ENCODE peak calls at places on chromosomes 4 and X, in four cellular contexts. One of them, this sample, is unnamed.

GRCh38 chrX:10387011-10387410 is 230.2 kb downstream of the CLCN4 start:
- DNase-seq in GM12878: no peak
- DNase-seq in HepG2: no peak
- DNase-seq in K562: no peak
- DNase-seq in this sample: no peak

GRCh38 chr4:169293343-169294176 is 22.8 kb upstream of the SH3RF1 start:
- DNase-seq in GM12878: peak
- DNase-seq in HepG2: no peak
- DNase-seq in K562: no peak
- DNase-seq in this sample: no peak

GRCh38 chr4:122921971-122922876 is at the start of gene NUDT6:
- DNase-seq in HepG2: peak
- DNase-seq in K562: peak
- DNase-seq in GM12878: no peak
- DNase-seq in this sample: peak

GRCh38 chrX:137562096-137562495 is 3.8 kb upstream of the ZIC3 start:
- DNase-seq in HepG2: no peak
- DNase-seq in K562: no peak
- DNase-seq in GM12878: no peak
- DNase-seq in this sample: no peak

GRCh38 chr4:110683600-110683999 is 60.7 kb upstream of the PITX2 start:
- DNase-seq in K562: no peak
- DNase-seq in HepG2: no peak
- DNase-seq in GM12878: no peak
- DNase-seq in this sample: no peak

GRCh38 chr4:8260656-8261111 is 8.9 kb upstream of the HTRA3 start:
- DNase-seq in K562: no peak
- DNase-seq in GM12878: no peak
- DNase-seq in HepG2: no peak
- DNase-seq in this sample: no peak

GRCh38 chr4:93132631-93133030 is 695.9 kb upstream of the ATOH1 start:
- DNase-seq in K562: no peak
- DNase-seq in HepG2: no peak
- DNase-seq in GM12878: no peak
- DNase-seq in this sample: no peak

GRCh38 chr4:163701915-163702314 is 207.4 kb downstream of the TMA16 start:
- DNase-seq in HepG2: no peak
- DNase-seq in GM12878: peak
- DNase-seq in K562: no peak
- DNase-seq in this sample: no peak

GRCh38 chr4:2217726-2218125 is 24.2 kb downstream of the HAUS3 start:
- DNase-seq in GM12878: no peak
- DNase-seq in HepG2: no peak
- DNase-seq in K562: no peak
- DNase-seq in this sample: no peak

GRCh38 chr4:123449780-123450179 is 53.2 kb downstream of the SPRY1 start:
- DNase-seq in K562: no peak
- DNase-seq in GM12878: peak
- DNase-seq in HepG2: peak
- DNase-seq in this sample: no peak

GRCh38 chr4:78720994-78721677 is 55.0 kb upstream of the BMP2K start:
- DNase-seq in HepG2: peak
- DNase-seq in GM12878: no peak
- DNase-seq in K562: peak
- DNase-seq in this sample: no peak

GRCh38 chrX:48934581-48935331 is 15.9 kb upstream of the PIM2 start:
- DNase-seq in HepG2: no peak
- DNase-seq in K562: no peak
- DNase-seq in GM12878: no peak
- DNase-seq in this sample: no peak

GRCh38 chrX:78104447-78105176 is 564 bp downstream of the PGK1 start:
- DNase-seq in HepG2: peak
- DNase-seq in GM12878: no peak
- DNase-seq in K562: peak
- DNase-seq in this sample: peak

GRCh38 chr4:157217708-157218107 is 2.8 kb upstream of the GRIA2 start:
- DNase-seq in HepG2: peak
- DNase-seq in K562: no peak
- DNase-seq in GM12878: no peak
- DNase-seq in this sample: no peak

GRCh38 chrX:45428816-45429215 is 228.1 kb upstream of the DIPK2B start:
- DNase-seq in HepG2: no peak
- DNase-seq in K562: no peak
- DNase-seq in GM12878: no peak
- DNase-seq in this sample: no peak

GRCh38 chr4:74451214-74451661 is 6.3 kb downstream of the AREG start:
- DNase-seq in K562: peak
- DNase-seq in HepG2: peak
- DNase-seq in GM12878: no peak
- DNase-seq in this sample: no peak

GRCh38 chr4:138242076-138242829 is at the start of gene SLC7A11:
- DNase-seq in GM12878: peak
- DNase-seq in HepG2: peak
- DNase-seq in K562: peak
- DNase-seq in this sample: peak
- TF ChIP-seq CREM in GM12878: peak
- TF ChIP-seq CREM in HepG2: no peak
- TF ChIP-seq CREM in K562: peak
- TF ChIP-seq CREM in this sample: no peak

GRCh38 chr4:88597970-88598369 is 5.7 kb downstream of the HERC3 start:
- DNase-seq in HepG2: no peak
- DNase-seq in GM12878: no peak
- DNase-seq in K562: no peak
- DNase-seq in this sample: no peak

GRCh38 chr4:88600129-88600849 is 8.0 kb downstream of the HERC3 start:
- DNase-seq in HepG2: no peak
- DNase-seq in GM12878: no peak
- DNase-seq in K562: no peak
- DNase-seq in this sample: no peak

GRCh38 chr4:88604978-88605678 is 12.8 kb downstream of the HERC3 start:
- DNase-seq in GM12878: no peak
- DNase-seq in K562: no peak
- DNase-seq in HepG2: no peak
- DNase-seq in this sample: no peak

GRCh38 chr4:88599714-88600113 is 7.4 kb downstream of the HERC3 start:
- DNase-seq in K562: no peak
- DNase-seq in HepG2: no peak
- DNase-seq in GM12878: no peak
- DNase-seq in this sample: no peak

DNA sequence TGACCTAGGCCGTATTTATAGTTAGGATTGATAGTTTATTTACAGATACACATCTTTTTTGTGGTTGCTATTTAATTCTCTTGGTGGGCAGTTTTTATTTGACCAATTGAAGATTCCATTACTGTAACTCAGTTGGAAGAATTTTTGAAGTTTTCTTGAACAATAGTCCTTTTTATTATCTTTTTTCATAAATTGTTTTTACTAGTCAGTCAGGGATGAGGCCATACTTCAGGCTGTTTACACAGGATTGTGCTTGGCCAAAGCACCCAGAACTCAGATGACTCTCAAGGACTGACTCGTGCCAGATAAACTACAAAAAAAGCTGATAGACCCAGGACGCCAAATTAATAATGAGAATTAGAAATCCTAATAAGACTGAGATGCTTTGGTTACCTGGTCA is 7.0 kb downstream of the HERC3 start:
- DNase-seq in K562: no peak
- DNase-seq in GM12878: no peak
- DNase-seq in HepG2: no peak
- DNase-seq in this sample: no peak
- TF ChIP-seq CREM in K562: no peak
- TF ChIP-seq CREM in GM12878: no peak
- TF ChIP-seq CREM in HepG2: no peak
- TF ChIP-seq CREM in this sample: no peak

DNA sequence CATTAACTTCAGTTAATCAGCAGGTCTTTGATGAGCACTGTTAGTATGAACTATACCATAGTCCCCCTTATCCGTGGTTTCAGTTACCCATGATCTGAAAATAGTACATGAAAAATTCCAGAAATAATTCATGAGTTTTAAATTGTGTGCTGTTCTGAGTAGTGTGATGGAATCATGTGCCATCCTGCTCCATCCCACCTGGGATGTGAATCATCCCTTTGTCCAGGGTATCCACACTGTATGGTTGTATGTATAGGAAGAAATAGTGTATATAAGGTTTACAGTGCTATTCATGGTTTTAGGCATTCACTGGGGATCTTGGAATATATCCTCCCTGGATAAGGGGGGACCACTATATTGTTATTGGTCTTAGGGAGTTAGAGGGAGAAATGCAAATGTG is 24.5 kb downstream of the ARHGAP10 start:
- DNase-seq in HepG2: no peak
- DNase-seq in GM12878: no peak
- DNase-seq in K562: no peak
- DNase-seq in this sample: no peak
- TF ChIP-seq CREM in HepG2: no peak
- TF ChIP-seq CREM in GM12878: no peak
- TF ChIP-seq CREM in K562: no peak
- TF ChIP-seq CREM in this sample: no peak

GRCh38 chrX:102345916-102346315 is 93.9 kb downstream of the NXF2B start:
- DNase-seq in K562: peak
- DNase-seq in HepG2: peak
- DNase-seq in GM12878: no peak
- DNase-seq in this sample: peak
- TF ChIP-seq CREM in K562: no peak
- TF ChIP-seq CREM in HepG2: no peak
- TF ChIP-seq CREM in GM12878: no peak
- TF ChIP-seq CREM in this sample: no peak

This sample was measured in WTC11.